ENCODE peak calls at places on chromosomes 13 and 19, in four cellular contexts. L is uterus, I is body of pancreas, K is thoracic aorta. T is an unnamed sample.

GRCh38 chr19:33063356-33064116 is 1.2 kb downstream of the RHPN2 start:
- DNase-seq in L (peak), I (peak), K (no peak), T (peak)

GRCh38 chr19:688214-688613 is 7.0 kb downstream of the PRSS57 start:
- DNase-seq in L (no peak), I (no peak), K (no peak), T (no peak)

GRCh38 chr13:41065098-41065497 is 3.8 kb downstream of the WBP4 start:
- DNase-seq in L (no peak), I (no peak), K (no peak), T (no peak)

GRCh38 chr13:113129480-113129879 is 6.9 kb downstream of the F10 start:
- DNase-seq in L (no peak), I (no peak), K (no peak), T (no peak)

GRCh38 chr13:114259974-114260373 is 21.4 kb upstream of the UPF3A start:
- DNase-seq in L (no peak), I (peak), K (no peak), T (no peak)

GRCh38 chr19:42242071-42242511 is 311 bp downstream of the GSK3A start:
- DNase-seq in L (peak), I (no peak), K (no peak), T (no peak)

GRCh38 chr13:64912141-64912540 is 2318.0 kb downstream of the PCDH9 start:
- DNase-seq in L (no peak), I (no peak), K (no peak), T (no peak)

GRCh38 chr19:35879068-35879467 is 10.7 kb downstream of the APLP1 start:
- DNase-seq in L (no peak), I (no peak), K (no peak), T (no peak)

GRCh38 chr19:7294571-7295212 is 478 bp upstream of the INSR start:
- DNase-seq in L (peak), I (peak), K (peak), T (peak)

GRCh38 chr13:59834801-59835200 is 328.9 kb downstream of the DIAPH3 start:
- DNase-seq in L (no peak), I (no peak), K (no peak), T (no peak)

GRCh38 chr13:103130681-103131210 is 64.5 kb upstream of the SLC10A2 start:
- DNase-seq in L (no peak), I (no peak), K (no peak), T (no peak)

GRCh38 chr19:19444694-19445155 is 39.2 kb downstream of the GATAD2A start:
- DNase-seq in L (no peak), I (no peak), K (no peak), T (peak)

GRCh38 chr19:45917421-45918091 is 3.0 kb upstream of the NANOS2 start:
- DNase-seq in L (no peak), I (no peak), K (no peak), T (no peak)

GRCh38 chr13:40440990-40441820 is 225.2 kb downstream of the FOXO1 start:
- DNase-seq in L (peak), I (peak), K (peak), T (peak)

GRCh38 chr19:9187191-9187590 is 8.4 kb downstream of the OR7D2 start:
- DNase-seq in L (no peak), I (no peak), K (no peak), T (no peak)

GRCh38 chr13:76969488-76970365 is 21.4 kb downstream of the ACOD1 start:
- DNase-seq in L (no peak), I (no peak), K (no peak), T (no peak)

GRCh38 chr19:5782322-5782721 is 2.2 kb downstream of the PRR22 start:
- DNase-seq in L (no peak), I (no peak), K (no peak), T (no peak)

GRCh38 chr19:28731577-28731976 is 481.4 kb downstream of the UQCRFS1 start:
- DNase-seq in L (no peak), I (no peak), K (no peak), T (no peak)

GRCh38 chr19:28731113-28731512 is 481.8 kb downstream of the UQCRFS1 start:
- DNase-seq in L (no peak), I (no peak), K (no peak), T (no peak)

GRCh38 chr19:28727835-28728159 is 485.2 kb downstream of the UQCRFS1 start:
- DNase-seq in L (no peak), I (no peak), K (no peak), T (no peak)

GRCh38 chr19:28726533-28726932 is 486.4 kb downstream of the UQCRFS1 start:
- DNase-seq in L (no peak), I (no peak), K (no peak), T (no peak)

DNA sequence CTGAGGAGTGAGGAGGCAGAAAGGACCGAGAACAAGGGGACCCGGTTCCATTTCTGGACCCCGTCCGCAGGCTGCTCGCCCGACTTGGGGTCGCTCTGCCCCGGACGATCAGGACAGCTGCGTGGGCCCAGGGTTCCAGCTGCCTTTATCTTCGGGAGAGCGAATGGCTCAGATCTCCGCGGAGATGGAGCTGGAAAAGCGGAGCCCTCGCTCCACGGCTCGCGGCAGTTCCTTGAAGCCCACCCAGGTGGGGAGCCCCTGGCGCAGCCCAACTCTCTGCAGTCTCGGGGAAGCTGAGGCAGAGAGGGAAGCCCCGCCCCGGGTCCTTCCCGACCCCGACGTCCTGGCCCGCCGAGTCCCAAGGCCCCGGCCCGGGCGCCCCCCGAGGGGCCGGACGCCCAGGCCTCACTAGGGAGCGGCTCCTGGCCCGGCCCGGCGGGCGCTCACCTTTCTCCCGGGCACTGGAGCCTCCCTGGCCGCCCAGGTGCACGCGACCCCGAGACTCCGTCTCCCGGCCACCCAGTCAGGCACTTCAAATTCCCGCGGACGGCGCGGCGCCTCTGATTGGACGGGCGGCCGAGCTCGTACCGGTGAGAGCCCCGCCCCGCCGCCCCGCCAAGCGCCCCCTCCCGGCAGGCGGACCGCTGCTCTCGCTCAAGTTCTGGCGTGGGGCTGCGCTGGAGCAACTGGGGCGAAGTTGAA is 485.7 kb downstream of the UQCRFS1 start:
- DNase-seq in L (no peak), I (no peak), K (no peak), T (no peak)
- TF ChIP-seq CTCF in L (no peak), I (peak), K (no peak), T (no peak)

GRCh38 chr13:99969934-99970760 is 1.4 kb downstream of the ZIC5 start:
- DNase-seq in L (no peak), I (no peak), K (no peak), T (no peak)
- H3K27ac ChIP-seq in L (no peak), I (no peak), K (no peak), T (no peak)

GRCh38 chr19:50255115-50255514 is 51.7 kb downstream of the MYH14 start:
- DNase-seq in L (no peak), I (no peak), K (no peak), T (no peak)
- TF ChIP-seq CTCF in L (no peak), I (no peak), K (no peak), T (no peak)

DNA sequence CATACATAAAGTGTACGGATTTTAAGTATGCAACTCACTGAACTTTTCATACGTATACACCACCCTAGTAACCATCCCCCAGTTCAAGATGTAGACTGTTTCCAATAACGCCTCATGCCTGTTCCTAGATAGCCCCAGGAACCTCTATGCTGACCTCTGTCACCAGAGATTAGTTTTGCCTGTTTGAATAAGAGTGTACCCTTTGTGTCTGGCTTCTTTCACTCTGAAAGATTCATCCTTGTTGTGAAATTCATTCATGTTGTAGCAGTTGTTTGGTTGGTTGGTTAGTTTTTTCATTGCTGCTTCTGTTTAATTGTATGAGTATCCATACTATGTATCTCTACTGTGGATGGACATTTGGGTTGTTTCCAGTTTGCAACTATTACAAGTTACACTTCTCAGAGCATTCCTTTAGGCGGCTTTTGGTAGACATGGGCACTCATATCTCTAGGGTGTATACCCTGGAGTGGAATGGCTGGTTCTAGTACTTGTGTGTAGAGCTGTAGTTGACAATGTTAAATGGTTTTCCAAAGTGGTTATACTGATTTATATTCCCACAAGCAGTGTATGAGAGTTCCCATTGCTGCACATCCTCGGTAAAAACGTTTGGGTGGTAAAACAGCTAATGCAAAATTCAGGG is 1.6 kb downstream of the RNASEH2B start:
- DNase-seq in L (no peak), I (no peak), K (no peak), T (no peak)
- H3K27ac ChIP-seq in L (peak), I (peak), K (peak), T (no peak)

DNA sequence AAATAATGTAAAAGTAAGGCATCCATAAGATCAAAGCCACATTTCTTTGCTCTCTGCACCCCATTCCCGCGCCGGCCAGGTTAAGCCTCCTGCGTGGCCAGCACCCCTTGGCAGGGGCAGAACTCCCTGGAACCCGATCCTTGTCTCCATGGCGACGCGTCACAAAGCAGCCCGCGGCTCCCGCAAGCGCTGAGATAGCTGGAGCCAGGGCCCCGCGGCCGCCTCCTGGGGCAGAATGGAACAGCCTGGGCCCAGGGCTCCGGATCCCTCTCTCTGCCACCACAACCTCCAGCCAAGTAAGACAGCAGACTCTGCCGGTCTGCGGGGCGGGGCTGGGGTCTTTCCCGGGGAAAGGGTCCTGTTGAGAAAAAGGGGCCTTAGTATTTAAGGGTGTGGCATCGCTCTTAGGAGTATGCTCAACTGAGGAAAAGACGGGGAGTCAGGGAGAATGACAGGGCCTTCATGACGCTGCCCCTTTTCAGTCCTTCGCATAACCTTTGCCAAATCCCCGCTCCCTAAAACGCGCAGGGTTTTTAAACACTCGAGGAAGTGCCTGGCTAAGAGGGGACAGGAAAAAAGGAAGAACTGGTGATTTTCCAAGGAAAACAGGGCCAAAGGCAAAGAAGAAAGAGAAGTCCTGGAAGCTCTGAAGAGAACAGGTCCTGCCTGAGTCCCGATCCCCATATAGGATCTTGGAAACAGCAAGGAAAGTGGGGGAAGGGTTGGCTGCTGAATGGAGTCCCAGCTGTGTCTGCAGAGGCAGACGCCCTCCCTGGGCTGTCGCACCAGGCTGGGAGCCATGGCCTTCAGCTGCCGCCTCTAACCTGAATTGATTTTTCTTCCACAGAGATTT is at the start of gene TEX26:
- DNase-seq in L (no peak), I (no peak), K (no peak), T (no peak)
- TF ChIP-seq CTCF in L (no peak), I (no peak), K (peak), T (no peak)

DNA sequence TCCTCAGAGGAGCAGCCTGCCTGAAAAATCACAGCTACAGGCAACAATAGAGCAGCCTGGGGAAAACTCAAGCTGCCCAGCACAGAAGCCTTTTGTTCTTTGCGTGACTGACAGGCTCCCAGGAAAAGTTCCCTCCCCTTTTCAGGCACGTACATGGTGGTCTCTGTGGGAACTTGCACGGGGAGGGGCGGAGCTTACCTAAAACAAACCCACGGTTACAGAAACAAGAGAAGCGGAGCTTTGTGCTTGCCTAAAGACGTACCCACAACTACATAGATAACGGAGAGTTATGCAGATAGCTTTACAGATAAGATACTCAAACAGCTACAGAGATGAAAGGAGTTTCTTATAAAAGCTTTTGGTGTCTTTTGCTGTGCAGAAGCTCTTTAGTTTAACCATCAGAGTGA is 11.4 kb downstream of the ETFB start:
- DNase-seq in L (no peak), I (no peak), K (no peak), T (no peak)
- H3K27ac ChIP-seq in L (no peak), I (no peak), K (no peak), T (no peak)

GRCh38 chr19:39342647-39343305 is 555 bp downstream of the SAMD4B start:
- DNase-seq in L (peak), I (peak), K (no peak), T (no peak)

GRCh38 chr19:39341122-39341719 is 1.0 kb upstream of the SAMD4B start:
- DNase-seq in L (peak), I (peak), K (no peak), T (peak)

GRCh38 chr19:39339636-39340035 is 2.6 kb upstream of the SAMD4B start:
- DNase-seq in L (no peak), I (no peak), K (no peak), T (no peak)

GRCh38 chr19:39345956-39346355 is 3.7 kb downstream of the SAMD4B start:
- DNase-seq in L (no peak), I (no peak), K (no peak), T (no peak)

DNA sequence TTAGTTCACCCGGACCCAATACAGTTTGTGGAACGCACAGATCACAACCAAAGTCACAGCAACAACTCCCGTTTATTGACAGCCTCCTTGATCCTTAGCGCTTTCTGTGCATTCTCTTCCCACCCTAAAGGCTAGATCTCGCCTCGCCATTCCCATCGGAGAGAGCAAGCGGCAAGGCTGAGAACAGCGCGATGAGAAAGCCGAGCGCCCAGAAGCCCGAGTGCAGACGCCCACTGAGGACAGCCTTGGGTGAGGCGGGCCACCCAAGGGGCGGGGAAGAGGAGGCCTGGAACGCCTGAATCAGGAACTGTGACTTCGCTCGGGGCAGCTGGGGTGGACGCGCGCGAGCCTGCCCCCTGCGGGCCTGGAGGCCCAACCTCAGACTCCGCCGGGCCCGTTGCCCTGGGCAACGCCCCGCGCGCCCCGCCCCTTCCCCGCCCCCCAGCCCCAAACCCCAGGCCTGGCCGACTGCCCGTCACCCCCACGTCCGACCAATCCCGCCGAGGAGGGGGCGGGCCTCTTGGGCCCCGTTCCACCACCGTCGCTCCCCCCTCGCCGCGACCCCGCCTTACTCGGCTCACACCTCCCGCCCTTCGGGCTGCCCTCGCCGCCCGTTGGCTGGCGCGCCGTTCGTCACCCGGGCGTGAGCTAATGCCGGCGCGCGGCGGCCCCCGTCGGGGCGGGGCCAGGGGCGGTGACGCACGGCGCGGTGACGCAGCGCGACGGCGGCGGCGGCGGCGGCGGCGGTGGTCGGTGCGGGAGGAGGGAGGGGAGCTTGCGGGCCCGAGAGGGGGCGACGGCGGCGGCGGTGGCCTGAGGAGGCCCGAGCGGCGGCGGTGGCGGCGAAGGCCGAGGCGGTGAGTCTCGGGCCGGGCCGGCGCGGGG is at the start of gene SAMD4B:
- DNase-seq in L (peak), I (peak), K (peak), T (peak)
- TF ChIP-seq CTCF in L (peak), I (peak), K (peak), T (peak)

GRCh38 chr13:45659536-45659935 is 42.6 kb upstream of the CBY2 start:
- DNase-seq in L (no peak), I (no peak), K (no peak), T (no peak)

GRCh38 chr13:45658586-45659235 is 43.2 kb upstream of the ERICH6B start:
- DNase-seq in L (no peak), I (no peak), K (no peak), T (no peak)

DNA sequence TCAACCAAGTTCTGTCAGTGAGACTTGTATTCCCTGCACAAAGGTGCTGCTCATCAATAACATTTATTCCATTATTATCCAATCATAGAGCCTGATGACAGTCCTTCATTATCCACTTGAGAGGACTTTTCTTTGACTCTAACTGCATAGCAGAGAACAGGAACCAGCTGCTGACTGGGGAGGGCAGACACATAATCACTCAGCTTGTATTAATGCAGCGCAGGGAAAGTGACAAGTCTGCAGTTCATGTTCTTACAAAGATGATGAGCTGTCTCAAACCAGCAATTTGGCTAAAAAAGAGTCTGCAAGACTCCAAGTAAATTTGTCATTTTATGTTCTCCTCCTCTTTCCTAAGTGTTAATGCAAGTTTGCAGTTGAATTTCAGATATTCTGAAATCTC is 40.0 kb upstream of the CBY2 start:
- DNase-seq in L (no peak), I (no peak), K (no peak), T (no peak)
- H3K27ac ChIP-seq in L (no peak), I (no peak), K (no peak), T (no peak)